ENCODE peak calls at places on chromosome 19, in nine cellular contexts. L, M, Q, R, X, S, A, V and H are unnamed samples.

GRCh38 chr19:41936416-41936850 is 8.2 kb upstream of the ERFL start:
- DNase-seq in X (no peak), V (no peak), L (no peak), A (no peak), S (peak; percentile 25), Q (no peak), M (no peak), R (no peak), H (no peak)

GRCh38 chr19:32404213-32404938 is 1.2 kb upstream of the DPY19L3 start:
- DNase-seq in L (no peak), Q (peak; percentile 42), R (no peak), V (peak; percentile 81), M (no peak), X (no peak), A (no peak), S (no peak), H (no peak)

GRCh38 chr19:33879818-33880575 is 83.3 kb downstream of the KCTD15 start:
- DNase-seq in A (no peak), S (no peak), L (peak; percentile 51), M (no peak), Q (no peak), X (peak; percentile 29), V (peak; percentile 78), R (no peak), H (no peak)

GRCh38 chr19:28150129-28150528 is 1062.8 kb downstream of the UQCRFS1 start:
- DNase-seq in R (no peak), X (no peak), S (no peak), Q (no peak), L (no peak), V (no peak), A (no peak), M (no peak), H (no peak)

GRCh38 chr19:14519860-14520407 is 1.7 kb upstream of the DNAJB1 start:
- DNase-seq in V (no peak), S (peak; percentile 98), A (no peak), L (no peak), Q (peak; percentile 70), M (peak; percentile 46), X (no peak), R (no peak), H (no peak)

GRCh38 chr19:45216677-45217076 is 28.5 kb downstream of the EXOC3L2 start:
- DNase-seq in Q (peak; percentile 20), A (no peak), X (no peak), R (no peak), L (no peak), V (no peak), S (no peak), M (no peak), H (no peak)

GRCh38 chr19:35639321-35639639 is 2.3 kb upstream of the ETV2 start:
- DNase-seq in S (no peak), V (peak; percentile 41), Q (no peak), L (no peak), M (no peak), A (no peak), X (no peak), R (no peak), H (no peak)

GRCh38 chr19:5828661-5829566 is 10.6 kb downstream of the FUT6 start:
- DNase-seq in X (peak; percentile 54), Q (peak; percentile 63), R (no peak), M (no peak), A (no peak), S (no peak), V (no peak), L (no peak), H (peak; percentile 71)

GRCh38 chr19:7366701-7367420 is 18.1 kb downstream of the ARHGEF18 start:
- DNase-seq in S (peak; percentile 90), Q (peak; percentile 59), R (no peak), A (no peak), V (no peak), M (no peak), X (no peak), L (no peak), H (no peak)

GRCh38 chr19:41359741-41360140 is 4.2 kb downstream of the B9D2 start:
- DNase-seq in A (no peak), X (no peak), L (no peak), R (no peak), Q (no peak), V (no peak), M (no peak), S (no peak), H (no peak)

GRCh38 chr19:1251503-1252220 is 3.3 kb downstream of the MIDN start:
- DNase-seq in M (peak; percentile 57), X (peak; percentile 87), A (no peak), S (no peak), V (peak; percentile 96), L (no peak), R (peak; percentile 80), Q (no peak), H (no peak)

GRCh38 chr19:35194022-35194984 is 34.2 kb downstream of the FAM187B start:
- DNase-seq in Q (no peak), V (no peak), M (no peak), A (no peak), L (no peak), R (no peak), S (no peak), X (no peak), H (no peak)

GRCh38 chr19:6480843-6481415 is 658 bp downstream of the DENND1C start:
- DNase-seq in S (no peak), Q (no peak), A (no peak), L (no peak), R (no peak), M (no peak), X (no peak), V (no peak), H (no peak)

GRCh38 chr19:3125900-3126524 is 9.8 kb upstream of the GNA15 start:
- DNase-seq in V (peak; percentile 92), M (peak; percentile 68), S (peak; percentile 65), X (peak; percentile 59), R (peak; percentile 73), A (peak; percentile 76), L (no peak), Q (peak; percentile 53), H (no peak)

GRCh38 chr19:14971474-14971873 is 8.2 kb downstream of the SLC1A6 start:
- DNase-seq in L (no peak), V (no peak), A (no peak), X (no peak), Q (no peak), S (no peak), R (no peak), M (no peak), H (no peak)

GRCh38 chr19:7492142-7493055 is 3.6 kb upstream of the PEX11G start:
- DNase-seq in R (peak; percentile 41), Q (peak; percentile 78), L (no peak), M (peak; percentile 45), A (no peak), X (no peak), V (no peak), S (no peak), H (no peak)

GRCh38 chr19:8361921-8362793 is 1.8 kb upstream of the ANGPTL4 start:
- DNase-seq in V (peak; percentile 86), S (peak; percentile 100), A (peak; percentile 93), Q (peak; percentile 99), L (peak; percentile 97), M (peak; percentile 93), R (peak; percentile 95), X (peak; percentile 94), H (peak; percentile 99)

GRCh38 chr19:18368504-18369222 is 17.3 kb upstream of the GDF15 start:
- DNase-seq in X (no peak), S (no peak), L (no peak), Q (no peak), V (no peak), M (no peak), A (no peak), R (no peak), H (no peak)

GRCh38 chr19:18373407-18373891 is 12.5 kb upstream of the GDF15 start:
- DNase-seq in L (no peak), A (no peak), V (no peak), S (no peak), R (no peak), Q (no peak), M (no peak), X (no peak), H (no peak)

GRCh38 chr19:18377026-18377425 is 8.9 kb upstream of the GDF15 start:
- DNase-seq in S (peak; percentile 76), V (no peak), Q (no peak), M (no peak), X (no peak), A (no peak), L (no peak), R (no peak), H (no peak)

DNA sequence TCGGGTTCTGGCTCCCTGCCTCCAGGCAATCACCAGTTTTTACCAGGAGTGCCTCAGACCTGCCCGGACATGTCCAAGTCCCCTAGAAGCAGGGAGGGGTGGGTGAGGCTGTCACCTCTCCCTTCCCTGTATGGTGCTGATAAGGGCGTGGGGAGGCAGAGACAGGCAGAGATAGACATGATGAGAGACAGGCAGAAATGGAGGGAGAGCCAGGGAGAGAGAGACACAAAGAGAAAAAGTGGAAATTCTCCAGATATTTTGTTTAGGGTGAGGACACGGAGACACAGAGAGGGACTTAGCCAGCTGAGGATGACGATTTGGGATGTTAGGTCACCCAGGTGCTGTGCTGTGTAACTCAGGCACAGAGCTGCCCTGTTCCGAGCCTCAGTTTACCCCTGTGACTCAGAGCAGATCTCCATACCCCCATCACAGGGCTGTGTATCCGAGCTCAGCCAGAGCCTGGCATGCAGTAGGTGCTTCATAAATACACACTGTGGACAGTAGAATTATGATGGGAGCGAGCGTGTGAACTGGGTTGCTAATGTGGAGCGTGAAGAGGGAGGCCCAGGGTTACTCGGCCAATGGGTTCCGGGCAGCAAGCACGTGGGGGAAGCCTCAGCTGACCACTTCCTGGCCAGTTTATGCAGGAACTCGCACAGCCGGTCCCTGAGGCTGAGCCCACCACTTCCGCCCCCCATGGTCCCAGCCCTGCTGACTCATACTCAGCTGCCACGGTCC is 11.9 kb upstream of the GDF15 start:
- DNase-seq in Q (peak; percentile 99), X (peak; percentile 95), V (peak; percentile 96), S (peak; percentile 90), L (peak; percentile 77), A (peak; percentile 96), M (peak; percentile 93), R (peak; percentile 94), H (peak; percentile 92)
- H3K27ac ChIP-seq in Q (peak overlapping the region; percentile 83), X (peak overlapping the region; percentile 93), V (peak overlapping the region; percentile 79), S (peak overlapping the region; percentile 76), L (peak overlapping the region; percentile 91), A (peak overlapping the region; percentile 78), M (peak overlapping the region; percentile 98), R (peak overlapping the region; percentile 80), H (peak overlapping the region; percentile 73)

GRCh38 chr19:18438331-18439024 is 545 bp upstream of the ISYNA1 start:
- DNase-seq in S (no peak), M (peak; percentile 77), A (no peak), X (peak; percentile 74), R (no peak), V (peak; percentile 84), L (no peak), Q (peak; percentile 90), H (peak; percentile 93)
- H3K4me3 ChIP-seq in S (peak overlapping the region; percentile 64), M (peak overlapping the region; percentile 74), A (peak overlapping the region; percentile 64), X (peak overlapping the region; percentile 71), R (no peak overlapping the region), V (peak overlapping the region; percentile 87), L (peak overlapping the region; percentile 71), Q (peak overlapping the region; percentile 55), H (peak overlapping the region; percentile 86)

GRCh38 chr19:43662487-43662886 is 7.5 kb downstream of the PLAUR start:
- DNase-seq in R (no peak), V (no peak), M (no peak), L (no peak), S (peak; percentile 16), Q (peak; percentile 38), A (no peak), X (no peak), H (no peak)
- TF ChIP-seq CTCF in R (no peak), V (no peak), M (peak; percentile 45), L (no peak), S (peak; percentile 38), Q (peak; percentile 51), A (peak; percentile 21), X (no peak), H (no peak)

GRCh38 chr19:10201176-10201575 is 6.4 kb upstream of the DNMT1 start:
- DNase-seq in S (no peak), M (no peak), X (no peak), V (no peak), R (no peak), L (no peak), Q (no peak), A (no peak), H (no peak)
- H3K27ac ChIP-seq in S (no peak overlapping the region), M (no peak overlapping the region), X (no peak overlapping the region), V (no peak overlapping the region), R (no peak overlapping the region), L (no peak overlapping the region), Q (no peak overlapping the region), A (no peak overlapping the region), H (no peak overlapping the region)